ENCODE peak calls at places on chromosomes 6 and 20, in five cellular contexts. J is HTR-8/SVneo; M is activated naive CD8-positive, alpha-beta T cell treated with anti-CD3 and anti-CD28 coated beads, Interleukin-2, amount 50 U/mL, for 16 hours; P is neural crest cell; O is NAMALWA. W is an unnamed sample.

GRCh38 chr20:33131949-33132822 is 35.8 kb upstream of the BPIFA2 start:
- DNase-seq in M (no peak), O (no peak), P (no peak), J (no peak), W (no peak)

GRCh38 chr20:57382516-57382915 is 8.7 kb upstream of the RBM38 start:
- DNase-seq in M (no peak), P (no peak), J (no peak), O (no peak), W (no peak)

GRCh38 chr6:134074151-134074712 is 21.8 kb upstream of the SLC2A12 start:
- DNase-seq in O (no peak), P (peak; percentile 57), M (no peak), J (no peak), W (no peak)

GRCh38 chr6:11414564-11414963 is 123.0 kb upstream of the TMEM170B start:
- DNase-seq in O (peak; percentile 29), P (no peak), M (no peak), J (no peak), W (peak; percentile 44)

GRCh38 chr6:46549155-46549554 is 57.9 kb upstream of the RCAN2 start:
- DNase-seq in M (no peak), J (no peak), O (no peak), P (no peak), W (no peak)

GRCh38 chr6:130018830-130019795 is 732 bp downstream of the L3MBTL3 start:
- DNase-seq in M (peak; percentile 9), O (peak; percentile 53), J (no peak), P (peak; percentile 16), W (peak; percentile 11)

GRCh38 chr20:23652371-23652770 is 14.6 kb upstream of the CST3 start:
- DNase-seq in J (no peak), O (no peak), P (no peak), M (no peak), W (no peak)

GRCh38 chr6:129598244-129599187 is 111.5 kb downstream of the ARHGAP18 start:
- DNase-seq in M (no peak), P (peak; percentile 9), O (peak; percentile 84), J (peak; percentile 68), W (no peak)

GRCh38 chr6:150775804-150776203 is 89.7 kb upstream of the MTHFD1L start:
- DNase-seq in P (no peak), M (no peak), J (no peak), O (no peak), W (no peak)

GRCh38 chr6:116531675-116532570 is 13.6 kb downstream of the TRAPPC3L start:
- DNase-seq in M (peak; percentile 17), J (peak; percentile 35), P (peak; percentile 57), O (peak; percentile 84), W (peak; percentile 44)

GRCh38 chr20:3764659-3765058 is 2.9 kb downstream of the ADISSP start:
- DNase-seq in M (no peak), J (no peak), O (no peak), P (no peak), W (no peak)

GRCh38 chr6:154488802-154489437 is 21.6 kb downstream of the CNKSR3 start:
- DNase-seq in M (no peak), O (no peak), P (no peak), J (no peak), W (no peak)

GRCh38 chr6:122712864-122713612 is 66.5 kb upstream of the FABP7 start:
- DNase-seq in O (no peak), M (no peak), J (no peak), P (no peak), W (no peak)

GRCh38 chr20:63628246-63628975 is 1.5 kb upstream of the GMEB2 start:
- DNase-seq in P (no peak), O (peak; percentile 54), M (peak; percentile 40), J (peak; percentile 81), W (no peak)

GRCh38 chr6:161869491-161869890 is 595.6 kb upstream of the AGPAT4 start:
- DNase-seq in J (no peak), P (no peak), O (no peak), M (no peak), W (no peak)

GRCh38 chr20:5844063-5844681 is 94.0 kb downstream of the SHLD1 start:
- DNase-seq in O (no peak), M (peak; percentile 6), P (no peak), J (peak; percentile 65), W (no peak)

GRCh38 chr6:41344865-41345264 is 9.5 kb downstream of the NCR2 start:
- DNase-seq in O (no peak), M (no peak), P (no peak), J (no peak), W (no peak)

GRCh38 chr6:43495409-43495941 is 14.7 kb downstream of the LRRC73 start:
- DNase-seq in P (no peak), J (no peak), M (no peak), O (no peak), W (no peak)

GRCh38 chr6:167746377-167747151 is 80.1 kb upstream of the AFDN start:
- DNase-seq in O (no peak), J (no peak), M (no peak), P (no peak), W (no peak)

GRCh38 chr6:79431469-79431868 is 105.8 kb downstream of the LCA5 start:
- DNase-seq in J (no peak), O (no peak), M (no peak), P (no peak), W (no peak)

GRCh38 chr6:14406616-14407343 is 289.2 kb downstream of the CD83 start:
- DNase-seq in M (no peak), P (no peak), O (no peak), J (no peak), W (no peak)

GRCh38 chr20:57124346-57124745 is 142.1 kb downstream of the BMP7 start:
- DNase-seq in M (no peak), J (no peak), O (no peak), P (no peak), W (no peak)

GRCh38 chr20:59820204-59821041 is 113.0 kb downstream of the SYCP2 start:
- DNase-seq in M (no peak), J (no peak), P (no peak), O (no peak), W (no peak)

GRCh38 chr6:121838842-121839241 is 403.4 kb downstream of the GJA1 start:
- DNase-seq in M (no peak), J (no peak), P (no peak), O (no peak), W (no peak)

GRCh38 chr6:151111670-151112069 is 128.1 kb upstream of the AKAP12 start:
- DNase-seq in M (no peak), P (no peak), O (no peak), J (no peak), W (no peak)

GRCh38 chr6:30145818-30146217 is 9.9 kb downstream of the TRIM40 start:
- DNase-seq in J (no peak), O (no peak), M (no peak), P (no peak), W (no peak)

GRCh38 chr6:44373051-44373450 is 14.5 kb upstream of the CDC5L start:
- DNase-seq in J (peak; percentile 29), O (no peak), M (no peak), P (no peak), W (no peak)

GRCh38 chr6:54729716-54730115 is 116.9 kb upstream of the FAM83B start:
- DNase-seq in P (no peak), O (no peak), M (no peak), J (no peak), W (no peak)

GRCh38 chr20:45300961-45301360 is 5.7 kb upstream of the RBPJL start:
- DNase-seq in O (peak; percentile 70), P (peak; percentile 53), J (peak; percentile 88), M (no peak), W (no peak)

W was measured in effector memory CD4-positive, alpha-beta T cell.